ENCODE peak calls at places on chromosomes 11 and 22, in six cellular contexts. One of them, this sample, is unnamed.

GRCh38 chr11:1970956-1971355 is 23.8 kb downstream of the MRPL23 start:
- DNase-seq in SK-N-SH: no peak
- DNase-seq in HepG2: no peak
- DNase-seq in GM12878: no peak
- DNase-seq in H1: no peak
- DNase-seq in K562: no peak
- DNase-seq in this sample: no peak

GRCh38 chr22:29799217-29799680 is 32.1 kb downstream of the UQCR10 start:
- DNase-seq in SK-N-SH: peak
- DNase-seq in HepG2: peak
- DNase-seq in GM12878: no peak
- DNase-seq in H1: no peak
- DNase-seq in K562: peak
- DNase-seq in this sample: peak

GRCh38 chr11:69293819-69294505 is at the start of gene MYEOV:
- DNase-seq in SK-N-SH: peak
- DNase-seq in HepG2: peak
- DNase-seq in GM12878: peak
- DNase-seq in H1: peak
- DNase-seq in K562: peak
- DNase-seq in this sample: no peak

GRCh38 chr11:86818466-86819282 is 18.3 kb downstream of the PRSS23 start:
- DNase-seq in SK-N-SH: peak
- DNase-seq in HepG2: peak
- DNase-seq in GM12878: peak
- DNase-seq in H1: no peak
- DNase-seq in K562: peak
- DNase-seq in this sample: peak

GRCh38 chr11:118916842-118917388 is 8.8 kb downstream of the BCL9L start:
- DNase-seq in SK-N-SH: no peak
- DNase-seq in HepG2: peak
- DNase-seq in GM12878: no peak
- DNase-seq in H1: no peak
- DNase-seq in K562: no peak
- DNase-seq in this sample: no peak

GRCh38 chr11:120696597-120696996 is 185.0 kb downstream of the GRIK4 start:
- DNase-seq in SK-N-SH: no peak
- DNase-seq in HepG2: no peak
- DNase-seq in GM12878: no peak
- DNase-seq in H1: peak
- DNase-seq in K562: peak
- DNase-seq in this sample: no peak

GRCh38 chr11:17331669-17332068 is 19.9 kb upstream of the NCR3LG1 start:
- DNase-seq in SK-N-SH: no peak
- DNase-seq in HepG2: no peak
- DNase-seq in GM12878: no peak
- DNase-seq in H1: no peak
- DNase-seq in K562: no peak
- DNase-seq in this sample: no peak

GRCh38 chr22:49733631-49734030 is 94.0 kb downstream of the BRD1 start:
- DNase-seq in SK-N-SH: no peak
- DNase-seq in HepG2: no peak
- DNase-seq in GM12878: no peak
- DNase-seq in H1: no peak
- DNase-seq in K562: no peak
- DNase-seq in this sample: no peak

GRCh38 chr22:29308791-29309262 is 2.4 kb downstream of the GAS2L1 start:
- DNase-seq in SK-N-SH: peak
- DNase-seq in HepG2: no peak
- DNase-seq in GM12878: no peak
- DNase-seq in H1: peak
- DNase-seq in K562: no peak
- DNase-seq in this sample: no peak

GRCh38 chr11:9691865-9692264 is 28.0 kb downstream of the SWAP70 start:
- DNase-seq in SK-N-SH: no peak
- DNase-seq in HepG2: no peak
- DNase-seq in GM12878: no peak
- DNase-seq in H1: no peak
- DNase-seq in K562: no peak
- DNase-seq in this sample: no peak

GRCh38 chr11:111976614-111977140 is 39.5 kb downstream of the DIXDC1 start:
- DNase-seq in SK-N-SH: no peak
- DNase-seq in HepG2: no peak
- DNase-seq in GM12878: no peak
- DNase-seq in H1: peak
- DNase-seq in K562: no peak
- DNase-seq in this sample: no peak

GRCh38 chr11:121625784-121626506 is 173.2 kb upstream of the SORL1-AS1 start:
- DNase-seq in SK-N-SH: no peak
- DNase-seq in HepG2: no peak
- DNase-seq in GM12878: no peak
- DNase-seq in H1: no peak
- DNase-seq in K562: no peak
- DNase-seq in this sample: no peak

GRCh38 chr11:65113361-65113756 is 1.7 kb downstream of the TM7SF2 start:
- DNase-seq in SK-N-SH: peak
- DNase-seq in HepG2: no peak
- DNase-seq in GM12878: no peak
- DNase-seq in H1: no peak
- DNase-seq in K562: no peak
- DNase-seq in this sample: no peak

GRCh38 chr22:45638834-45639746 is 32.5 kb upstream of the ATXN10 start:
- DNase-seq in SK-N-SH: no peak
- DNase-seq in HepG2: peak
- DNase-seq in GM12878: no peak
- DNase-seq in H1: no peak
- DNase-seq in K562: peak
- DNase-seq in this sample: peak

GRCh38 chr11:2531277-2531986 is 86.6 kb downstream of the KCNQ1 start:
- DNase-seq in SK-N-SH: peak
- DNase-seq in HepG2: peak
- DNase-seq in GM12878: no peak
- DNase-seq in H1: peak
- DNase-seq in K562: peak
- DNase-seq in this sample: peak

GRCh38 chr11:73157141-73158010 is 15.3 kb upstream of the FCHSD2 start:
- DNase-seq in SK-N-SH: peak
- DNase-seq in HepG2: peak
- DNase-seq in GM12878: no peak
- DNase-seq in H1: no peak
- DNase-seq in K562: no peak
- DNase-seq in this sample: no peak

GRCh38 chr22:50665212-50665611 is 7.4 kb upstream of the SHANK3 start:
- DNase-seq in SK-N-SH: no peak
- DNase-seq in HepG2: no peak
- DNase-seq in GM12878: no peak
- DNase-seq in H1: no peak
- DNase-seq in K562: no peak
- DNase-seq in this sample: no peak

GRCh38 chr11:95895815-95896214 is 28.1 kb downstream of the MTMR2 start:
- DNase-seq in SK-N-SH: no peak
- DNase-seq in HepG2: no peak
- DNase-seq in GM12878: no peak
- DNase-seq in H1: no peak
- DNase-seq in K562: no peak
- DNase-seq in this sample: no peak

GRCh38 chr11:69071956-69072355 is 23.2 kb downstream of the TPCN2 start:
- DNase-seq in SK-N-SH: no peak
- DNase-seq in HepG2: no peak
- DNase-seq in GM12878: no peak
- DNase-seq in H1: no peak
- DNase-seq in K562: no peak
- DNase-seq in this sample: no peak

GRCh38 chr11:121244861-121245260 is 47.7 kb upstream of the SC5D start:
- DNase-seq in SK-N-SH: no peak
- DNase-seq in HepG2: no peak
- DNase-seq in GM12878: no peak
- DNase-seq in H1: no peak
- DNase-seq in K562: no peak
- DNase-seq in this sample: no peak

GRCh38 chr11:75230621-75231020 is 10.0 kb upstream of the TPBGL start:
- DNase-seq in SK-N-SH: no peak
- DNase-seq in HepG2: no peak
- DNase-seq in GM12878: no peak
- DNase-seq in H1: no peak
- DNase-seq in K562: no peak
- DNase-seq in this sample: no peak

GRCh38 chr11:120056301-120057027 is 81.4 kb downstream of the TRIM29 start:
- DNase-seq in SK-N-SH: no peak
- DNase-seq in HepG2: no peak
- DNase-seq in GM12878: no peak
- DNase-seq in H1: no peak
- DNase-seq in K562: no peak
- DNase-seq in this sample: no peak

GRCh38 chr11:118227865-118228785 is 3.3 kb upstream of the JAML start:
- DNase-seq in SK-N-SH: no peak
- DNase-seq in HepG2: no peak
- DNase-seq in GM12878: no peak
- DNase-seq in H1: no peak
- DNase-seq in K562: no peak
- DNase-seq in this sample: no peak

GRCh38 chr11:15158351-15159015 is 43.8 kb downstream of the INSC start:
- DNase-seq in SK-N-SH: no peak
- DNase-seq in HepG2: no peak
- DNase-seq in GM12878: no peak
- DNase-seq in H1: no peak
- DNase-seq in K562: no peak
- DNase-seq in this sample: no peak

GRCh38 chr11:91956711-91957110 is 267.9 kb upstream of the FAT3 start:
- DNase-seq in SK-N-SH: no peak
- DNase-seq in HepG2: no peak
- DNase-seq in GM12878: no peak
- DNase-seq in H1: no peak
- DNase-seq in K562: no peak
- DNase-seq in this sample: no peak

GRCh38 chr11:128550967-128551522 is 36.3 kb downstream of the ETS1 start:
- DNase-seq in SK-N-SH: no peak
- DNase-seq in HepG2: no peak
- DNase-seq in GM12878: no peak
- DNase-seq in H1: no peak
- DNase-seq in K562: no peak
- DNase-seq in this sample: no peak

GRCh38 chr22:30876221-30876751 is 92.3 kb downstream of the MORC2 start:
- DNase-seq in SK-N-SH: peak
- DNase-seq in HepG2: no peak
- DNase-seq in GM12878: no peak
- DNase-seq in H1: no peak
- DNase-seq in K562: no peak
- DNase-seq in this sample: no peak

GRCh38 chr22:35663371-35663770 is 15.1 kb downstream of the APOL6 start:
- DNase-seq in SK-N-SH: no peak
- DNase-seq in HepG2: no peak
- DNase-seq in GM12878: no peak
- DNase-seq in H1: no peak
- DNase-seq in K562: no peak
- DNase-seq in this sample: no peak

GRCh38 chr11:103322861-103323260 is 213.6 kb downstream of the DYNC2H1 start:
- DNase-seq in SK-N-SH: no peak
- DNase-seq in HepG2: no peak
- DNase-seq in GM12878: no peak
- DNase-seq in H1: no peak
- DNase-seq in K562: no peak
- DNase-seq in this sample: no peak

GRCh38 chr11:103325686-103326069 is 216.5 kb downstream of the DYNC2H1 start:
- DNase-seq in SK-N-SH: no peak
- DNase-seq in HepG2: no peak
- DNase-seq in GM12878: no peak
- DNase-seq in H1: peak
- DNase-seq in K562: no peak
- DNase-seq in this sample: no peak

GRCh38 chr11:103327721-103328120 is 218.5 kb downstream of the DYNC2H1 start:
- DNase-seq in SK-N-SH: no peak
- DNase-seq in HepG2: no peak
- DNase-seq in GM12878: no peak
- DNase-seq in H1: no peak
- DNase-seq in K562: no peak
- DNase-seq in this sample: no peak

GRCh38 chr11:103326070-103326794 is 217.0 kb downstream of the DYNC2H1 start:
- DNase-seq in SK-N-SH: peak
- DNase-seq in HepG2: peak
- DNase-seq in GM12878: peak
- DNase-seq in H1: peak
- DNase-seq in K562: peak
- DNase-seq in this sample: peak
- TF ChIP-seq CTCF in SK-N-SH: peak
- TF ChIP-seq CTCF in HepG2: peak
- TF ChIP-seq CTCF in GM12878: peak
- TF ChIP-seq CTCF in H1: no peak
- TF ChIP-seq CTCF in K562: peak
- TF ChIP-seq CTCF in this sample: peak

GRCh38 chr22:38347181-38347943 is 30.1 kb upstream of the CSNK1E start:
- DNase-seq in SK-N-SH: no peak
- DNase-seq in HepG2: no peak
- DNase-seq in GM12878: no peak
- DNase-seq in H1: peak
- DNase-seq in K562: no peak
- DNase-seq in this sample: no peak
- TF ChIP-seq GABPA in SK-N-SH: no peak
- TF ChIP-seq GABPA in HepG2: no peak
- TF ChIP-seq GABPA in GM12878: no peak
- TF ChIP-seq GABPA in H1: no peak
- TF ChIP-seq GABPA in K562: no peak
- TF ChIP-seq GABPA in this sample: no peak

GRCh38 chr11:66956689-66957290 is 1.4 kb downstream of the PC start:
- DNase-seq in SK-N-SH: no peak
- DNase-seq in HepG2: peak
- DNase-seq in GM12878: no peak
- DNase-seq in H1: no peak
- DNase-seq in K562: no peak
- DNase-seq in this sample: no peak
- TF ChIP-seq CTCF in SK-N-SH: no peak
- TF ChIP-seq CTCF in HepG2: no peak
- TF ChIP-seq CTCF in GM12878: no peak
- TF ChIP-seq CTCF in H1: no peak
- TF ChIP-seq CTCF in K562: no peak
- TF ChIP-seq CTCF in this sample: no peak

GRCh38 chr11:71256080-71256479 is 3.7 kb upstream of the SHANK2 start:
- DNase-seq in SK-N-SH: no peak
- DNase-seq in HepG2: no peak
- DNase-seq in GM12878: no peak
- DNase-seq in H1: no peak
- DNase-seq in K562: no peak
- DNase-seq in this sample: no peak
- TF ChIP-seq GABPA in SK-N-SH: no peak
- TF ChIP-seq GABPA in HepG2: no peak
- TF ChIP-seq GABPA in GM12878: no peak
- TF ChIP-seq GABPA in H1: no peak
- TF ChIP-seq GABPA in K562: no peak
- TF ChIP-seq GABPA in this sample: no peak

This sample was measured in HL-60.